ENCODE peak calls at places on chromosomes 1 and 21, in four cellular contexts. E, G, R and J are unnamed samples.
A peak's percentile ranks its signal among the peaks of the same experiment; 100 is the strongest.

GRCh38 chr1:998905-999796 is 746 bp downstream of the HES4 start:
- DNase-seq in E (no peak), G (peak; percentile 65), R (no peak), J (peak; percentile 57)

GRCh38 chr21:44407493-44407892 is 47.8 kb upstream of the LRRC3 start:
- DNase-seq in E (no peak), G (no peak), R (no peak), J (peak; percentile 64)

GRCh38 chr1:54805981-54806381 is 4.9 kb upstream of the TTC22 start:
- DNase-seq in E (no peak), G (no peak), R (no peak), J (no peak)

GRCh38 chr1:236280438-236281285 is 1.1 kb downstream of the ERO1B start:
- DNase-seq in E (no peak), G (peak; percentile 11), R (no peak), J (no peak)

GRCh38 chr1:240128361-240128760 is 36.7 kb downstream of the FMN2 start:
- DNase-seq in E (no peak), G (no peak), R (no peak), J (no peak)

GRCh38 chr1:91997607-91998195 is 32.1 kb upstream of the EPHX4 start:
- DNase-seq in E (peak; percentile 22), G (peak; percentile 76), R (no peak), J (no peak)

GRCh38 chr1:24900486-24900849 is 29.6 kb downstream of the RUNX3 start:
- DNase-seq in E (no peak), G (no peak), R (no peak), J (no peak)

GRCh38 chr1:202088216-202088615 is 34.5 kb upstream of the GPR37L1 start:
- DNase-seq in E (no peak), G (no peak), R (no peak), J (no peak)

GRCh38 chr1:197619008-197619640 is 156.2 kb downstream of the DENND1B start:
- DNase-seq in E (no peak), G (peak; percentile 30), R (no peak), J (no peak)

GRCh38 chr1:85168884-85169283 is 31.9 kb downstream of the SYDE2 start:
- DNase-seq in E (no peak), G (no peak), R (no peak), J (no peak)
- H3K36me3 ChIP-seq in E (peaks cover 5% of the 10 kb centered on the region), G (no peaks in the 10 kb centered on the region), R (no peaks in the 10 kb centered on the region), J (no peaks in the 10 kb centered on the region)

GRCh38 chr1:111593403-111594127 is 26.0 kb upstream of the RAP1A start:
- DNase-seq in E (no peak), G (no peak), R (no peak), J (no peak)
- H3K4me1 ChIP-seq in E (peaks cover 3% of the 10 kb centered on the region), G (peaks cover 25% of the 10 kb centered on the region), R (peaks cover 44% of the 10 kb centered on the region), J (peaks cover 21% of the 10 kb centered on the region)

GRCh38 chr1:113190930-113191329 is 117.9 kb downstream of the LRIG2 start:
- DNase-seq in E (no peak), G (no peak), R (no peak), J (no peak)
- H3K27ac ChIP-seq in E (no peak overlapping the region), G (no peak overlapping the region), R (peak overlapping the region; percentile 59), J (no peak overlapping the region)

GRCh38 chr1:43956234-43956633 is 9.5 kb downstream of the IPO13 start:
- DNase-seq in E (no peak), G (no peak), R (no peak), J (no peak)
- H3K36me3 ChIP-seq in E (peaks cover 3% of the 10 kb centered on the region), G (peaks cover 8% of the 10 kb centered on the region), R (peaks cover 20% of the 10 kb centered on the region), J (peaks cover 46% of the 10 kb centered on the region)

DNA sequence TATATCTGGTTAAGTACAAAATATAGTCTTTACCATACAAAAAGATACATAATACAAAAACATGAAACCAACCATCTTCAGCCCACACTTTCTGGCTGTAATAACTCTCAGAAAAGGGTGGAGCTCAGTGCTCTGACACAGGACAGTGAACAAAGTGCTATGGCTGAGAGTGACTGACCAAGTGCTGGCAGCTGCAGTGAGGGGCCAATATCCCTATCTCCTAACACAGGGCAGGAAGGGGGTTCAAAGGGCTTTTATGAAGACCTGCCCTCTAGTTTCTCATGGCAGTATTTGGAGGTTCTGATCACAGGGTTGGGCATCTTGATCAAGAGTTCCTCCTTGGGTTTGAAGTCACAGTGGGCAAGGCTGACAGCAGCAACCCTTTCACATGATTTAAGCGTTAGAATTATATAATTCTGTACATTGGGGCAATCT is 3.9 kb downstream of the TXNIP start:
- DNase-seq in E (no peak), G (no peak), R (no peak), J (no peak)
- H3K4me1 ChIP-seq in E (peaks cover 12% of the 10 kb centered on the region), G (peaks cover 31% of the 10 kb centered on the region), R (peaks cover 7% of the 10 kb centered on the region), J (peaks cover 41% of the 10 kb centered on the region)